ENCODE peak calls at places on chromosomes 11 and 22, in eight cellular contexts. Y is neural progenitor cell, W is fibroblast of lung, D is H9, L is H1, O is IMR-90, I is HCT116, R is DND-41. M is an unnamed sample.

GRCh38 chr22:29314537-29315285 is 786 bp downstream of the RASL10A start:
- DNase-seq in Y (peak; percentile 42), W (no peak), D (no peak), L (peak; percentile 65), O (no peak), I (no peak), R (no peak), M (no peak)

GRCh38 chr11:47616726-47617416 is 22.7 kb upstream of the C1QTNF4 start:
- DNase-seq in Y (peak; percentile 60), W (peak; percentile 65), D (peak; percentile 45), L (no peak), O (peak; percentile 85), I (peak; percentile 21), R (peak; percentile 30), M (peak; percentile 53)

GRCh38 chr11:111531687-111532364 is 8.7 kb upstream of the LAYN start:
- DNase-seq in Y (no peak), W (peak; percentile 94), D (no peak), L (no peak), O (peak; percentile 95), I (peak; percentile 3), R (no peak), M (no peak)

GRCh38 chr22:17910561-17911311 is 113.6 kb downstream of the MICAL3 start:
- DNase-seq in Y (peak; percentile 71), W (peak; percentile 90), D (peak; percentile 80), L (peak; percentile 55), O (peak; percentile 91), I (no peak), R (no peak), M (no peak)

GRCh38 chr11:9385288-9385902 is 943 bp downstream of the IPO7 start:
- DNase-seq in Y (no peak), W (no peak), D (peak; percentile 42), L (no peak), O (no peak), I (no peak), R (peak; percentile 51), M (peak; percentile 40)

GRCh38 chr11:72363112-72363511 is 71.2 kb downstream of the CLPB start:
- DNase-seq in Y (no peak), W (no peak), D (no peak), L (no peak), O (no peak), I (no peak), R (no peak), M (no peak)

GRCh38 chr11:63979426-63979825 is 5.0 kb downstream of the COX8A start:
- DNase-seq in Y (no peak), W (no peak), D (no peak), L (no peak), O (no peak), I (no peak), R (no peak), M (no peak)

GRCh38 chr11:101996106-101996505 is 51.1 kb upstream of the CFAP300 start:
- DNase-seq in Y (no peak), W (no peak), D (no peak), L (no peak), O (no peak), I (no peak), R (no peak), M (no peak)

GRCh38 chr22:29344137-29344536 is 28.6 kb upstream of the RASL10A start:
- DNase-seq in Y (no peak), W (peak; percentile 99), D (no peak), L (no peak), O (peak; percentile 79), I (peak; percentile 86), R (no peak), M (no peak)

GRCh38 chr11:27395556-27396258 is 32.7 kb upstream of the CCDC34 start:
- DNase-seq in Y (peak; percentile 45), W (peak; percentile 70), D (no peak), L (no peak), O (peak; percentile 76), I (no peak), R (no peak), M (no peak)

GRCh38 chr11:14229472-14229871 is 129.5 kb downstream of the RRAS2 start:
- DNase-seq in Y (no peak), W (no peak), D (no peak), L (no peak), O (no peak), I (no peak), R (no peak), M (no peak)

DNA sequence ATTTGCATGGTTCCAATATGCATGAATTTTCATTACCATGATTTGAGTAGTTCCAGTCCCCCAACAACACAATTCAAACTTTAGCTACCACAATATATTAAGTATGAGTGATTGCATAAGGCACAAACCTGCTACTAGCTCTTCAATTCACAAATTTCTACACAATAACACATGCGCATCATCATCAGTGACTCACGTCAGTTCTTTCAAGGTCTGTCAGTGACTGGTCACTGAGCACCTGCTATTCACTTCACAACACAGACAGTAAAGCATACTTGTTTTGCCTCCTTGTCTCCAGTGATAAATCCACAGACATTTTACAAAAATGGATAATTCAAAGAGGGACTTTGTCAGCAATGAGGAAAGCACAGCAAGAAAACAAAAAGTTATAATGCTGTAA is 435.1 kb upstream of the CCDC90B start:
- DNase-seq in Y (no peak), W (no peak), D (no peak), L (no peak), O (peak; percentile 8), I (no peak), R (no peak), M (no peak)
- H4K20me1 ChIP-seq in Y (no peaks in the 10 kb centered on the region), W (no peaks in the 10 kb centered on the region), D (peaks cover 2% of the 10 kb centered on the region), L (no peaks in the 10 kb centered on the region), O (no peaks in the 10 kb centered on the region), I (no peaks in the 10 kb centered on the region), R (no peaks in the 10 kb centered on the region), M (no peaks in the 10 kb centered on the region)

GRCh38 chr11:118895093-118896039 is 11.7 kb downstream of the CXCR5 start:
- DNase-seq in Y (no peak), W (no peak), D (no peak), L (no peak), O (no peak), I (no peak), R (peak; percentile 68), M (peak; percentile 90)

GRCh38 chr11:118892515-118892914 is 8.8 kb downstream of the CXCR5 start:
- DNase-seq in Y (no peak), W (no peak), D (no peak), L (no peak), O (no peak), I (no peak), R (peak; percentile 89), M (peak; percentile 93)

GRCh38 chr11:118892964-118893363 is 9.3 kb downstream of the CXCR5 start:
- DNase-seq in Y (no peak), W (no peak), D (no peak), L (no peak), O (no peak), I (no peak), R (peak; percentile 60), M (peak; percentile 55)

GRCh38 chr11:118894192-118894591 is 10.5 kb downstream of the CXCR5 start:
- DNase-seq in Y (no peak), W (no peak), D (no peak), L (no peak), O (no peak), I (no peak), R (no peak), M (no peak)

GRCh38 chr11:118893662-118894061 is 10.0 kb downstream of the CXCR5 start:
- DNase-seq in Y (no peak), W (no peak), D (no peak), L (no peak), O (no peak), I (no peak), R (no peak), M (no peak)
- H4K20me1 ChIP-seq in Y (peaks cover 5% of the 10 kb centered on the region), W (no peaks in the 10 kb centered on the region), D (no peaks in the 10 kb centered on the region), L (peaks cover 2% of the 10 kb centered on the region), O (peaks cover 24% of the 10 kb centered on the region), I (no peaks in the 10 kb centered on the region), R (no peaks in the 10 kb centered on the region), M (no peaks in the 10 kb centered on the region)

DNA sequence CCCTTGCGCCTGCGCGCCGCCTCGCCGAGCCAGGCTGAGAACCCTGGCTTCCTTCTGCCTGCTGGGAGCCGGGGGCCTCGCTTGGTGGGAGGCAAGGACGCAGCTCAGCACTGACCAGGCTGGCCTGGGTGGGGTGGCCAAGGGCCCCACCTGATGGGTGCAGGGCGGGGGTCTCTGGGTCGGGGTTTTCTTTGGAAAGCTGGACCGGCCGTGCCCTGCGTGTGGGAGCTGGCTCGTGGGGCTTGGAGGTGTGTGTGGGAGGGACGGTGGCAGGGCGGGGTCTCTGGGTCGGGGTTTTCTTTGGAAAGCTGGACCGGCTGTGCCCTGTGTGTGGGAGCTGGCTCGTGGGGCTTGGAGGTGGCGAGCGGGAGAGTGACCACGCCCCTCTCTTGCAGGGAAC is 6.2 kb downstream of the GRAMD4 start:
- DNase-seq in Y (no peak), W (no peak), D (no peak), L (no peak), O (no peak), I (no peak), R (no peak), M (no peak)
- H4K20me1 ChIP-seq in Y (no peaks in the 10 kb centered on the region), W (no peaks in the 10 kb centered on the region), D (no peaks in the 10 kb centered on the region), L (no peaks in the 10 kb centered on the region), O (peaks cover 9% of the 10 kb centered on the region), I (no peaks in the 10 kb centered on the region), R (peaks cover 78% of the 10 kb centered on the region), M (no peaks in the 10 kb centered on the region)

GRCh38 chr11:19962795-19963163 is 197.5 kb downstream of the DBX1 start:
- DNase-seq in Y (no peak), W (peak; percentile 93), D (no peak), L (no peak), O (peak; percentile 97), I (no peak), R (no peak), M (no peak)

GRCh38 chr11:19959697-19960096 is 200.6 kb downstream of the DBX1 start:
- DNase-seq in Y (no peak), W (peak; percentile 58), D (no peak), L (no peak), O (no peak), I (no peak), R (no peak), M (no peak)

GRCh38 chr11:19962053-19962794 is 198.1 kb downstream of the DBX1 start:
- DNase-seq in Y (no peak), W (no peak), D (no peak), L (no peak), O (no peak), I (no peak), R (no peak), M (no peak)

GRCh38 chr11:19959210-19959609 is 201.1 kb downstream of the DBX1 start:
- DNase-seq in Y (no peak), W (no peak), D (no peak), L (no peak), O (no peak), I (no peak), R (no peak), M (no peak)

GRCh38 chr11:19961225-19961624 is 199.1 kb downstream of the DBX1 start:
- DNase-seq in Y (no peak), W (no peak), D (no peak), L (no peak), O (no peak), I (no peak), R (no peak), M (no peak)
- H4K20me1 ChIP-seq in Y (no peaks in the 10 kb centered on the region), W (peaks cover 3% of the 10 kb centered on the region), D (no peaks in the 10 kb centered on the region), L (peaks cover 3% of the 10 kb centered on the region), O (no peaks in the 10 kb centered on the region), I (no peaks in the 10 kb centered on the region), R (no peaks in the 10 kb centered on the region), M (no peaks in the 10 kb centered on the region)

M was measured in OCI-LY7.